ENCODE peak calls at places on chromosomes 4 and X, in six cellular contexts. R, M, Q, X, W and Z are unnamed samples.
A peak's percentile ranks its signal among the peaks of the same experiment; 100 is the strongest.

GRCh38 chr4:94084155-94084554 is 123.5 kb upstream of the SMARCAD1 start:
- DNase-seq in W (no peak), M (no peak), Q (no peak), X (no peak), R (no peak), Z (no peak)

GRCh38 chr4:87007345-87008181 is 72.8 kb downstream of the AFF1 start:
- DNase-seq in W (peak; percentile 21), R (peak; percentile 73), M (peak; percentile 80), Q (peak; percentile 82), X (peak; percentile 44), Z (peak; percentile 7)

GRCh38 chrX:118631586-118631985 is 95.8 kb upstream of the IL13RA1 start:
- DNase-seq in X (no peak), R (no peak), W (no peak), Q (no peak), M (no peak), Z (no peak)

GRCh38 chr4:175635513-175635912 is 176.6 kb downstream of the GPM6A start:
- DNase-seq in Q (no peak), R (no peak), W (no peak), M (no peak), X (no peak), Z (no peak)

GRCh38 chrX:24862343-24862742 is 153.4 kb downstream of the ARX start:
- DNase-seq in R (no peak), W (no peak), Q (no peak), M (no peak), X (no peak), Z (no peak)

GRCh38 chr4:156248921-156249320 is 295.3 kb upstream of the CTSO start:
- DNase-seq in R (no peak), M (no peak), W (no peak), Q (no peak), X (no peak), Z (no peak)

GRCh38 chr4:73451404-73451803 is 15.4 kb downstream of the AFP start:
- DNase-seq in R (no peak), W (no peak), M (no peak), Q (no peak), X (peak; percentile 85), Z (no peak)

GRCh38 chrX:6729581-6729980 is 194.7 kb upstream of the VCX3A start:
- DNase-seq in R (no peak), M (no peak), W (no peak), X (no peak), Q (no peak), Z (no peak)

GRCh38 chr4:123856689-123857545 is 460.3 kb downstream of the SPRY1 start:
- DNase-seq in M (no peak), W (no peak), R (peak; percentile 39), Q (peak; percentile 55), X (peak; percentile 34), Z (no peak)

GRCh38 chr4:55214172-55214571 is 88.8 kb upstream of the KDR start:
- DNase-seq in M (no peak), Q (no peak), R (no peak), W (no peak), X (no peak), Z (no peak)

GRCh38 chrX:71081348-71082148 is 13.4 kb upstream of the SNX12 start:
- DNase-seq in X (peak; percentile 18), W (no peak), Q (no peak), R (no peak), M (no peak), Z (no peak)

GRCh38 chr4:104732766-104733165 is 238.1 kb upstream of the CXXC4 start:
- DNase-seq in R (no peak), X (no peak), Q (no peak), W (no peak), M (no peak), Z (no peak)

GRCh38 chr4:99868126-99868596 is 26.1 kb downstream of the LAMTOR3 start:
- DNase-seq in W (no peak), Q (no peak), X (peak; percentile 32), R (no peak), M (no peak), Z (no peak)

GRCh38 chr4:112889619-112890294 is 159.7 kb upstream of the ANK2 start:
- DNase-seq in W (no peak), Q (peak; percentile 76), X (peak; percentile 25), M (no peak), R (no peak), Z (no peak)